ENCODE peak calls at places on chromosomes 3 and 15, in five cellular contexts. G is fibroblast of mammary gland, C is WERI-Rb-1, R is tibial artery, X is left ventricle myocardium inferior. L is an unnamed sample.

GRCh38 chr3:159619341-159619885 is 369.2 kb upstream of the IL12A start:
- DNase-seq in G (peak), C (peak), R (no peak), X (no peak), L (peak)

GRCh38 chr15:100715571-100716455 is 113.4 kb downstream of the ASB7 start:
- DNase-seq in G (no peak), C (no peak), R (no peak), X (no peak), L (no peak)

GRCh38 chr3:128998532-128998931 is 2.6 kb upstream of the EFCC1 start:
- DNase-seq in G (no peak), C (no peak), R (no peak), X (no peak), L (no peak)

GRCh38 chr3:167940241-167940640 is 155.5 kb downstream of the GOLIM4 start:
- DNase-seq in G (peak), C (no peak), R (no peak), X (no peak), L (no peak)

GRCh38 chr3:87437765-87438164 is 161.4 kb upstream of the POU1F1 start:
- DNase-seq in G (no peak), C (no peak), R (no peak), X (no peak), L (peak)

GRCh38 chr15:67174864-67175573 is 79.4 kb downstream of the AAGAB start:
- DNase-seq in G (no peak), C (no peak), R (peak), X (no peak), L (no peak)

GRCh38 chr3:43481325-43481860 is 140.4 kb downstream of the ANO10 start:
- DNase-seq in G (no peak), C (no peak), R (no peak), X (no peak), L (no peak)

GRCh38 chr15:58742424-58743160 is 6.9 kb downstream of the ADAM10 start:
- DNase-seq in G (peak), C (no peak), R (no peak), X (no peak), L (no peak)

GRCh38 chr3:13141183-13141582 is 68.0 kb upstream of the IQSEC1 start:
- DNase-seq in G (no peak), C (no peak), R (peak), X (no peak), L (no peak)

DNA sequence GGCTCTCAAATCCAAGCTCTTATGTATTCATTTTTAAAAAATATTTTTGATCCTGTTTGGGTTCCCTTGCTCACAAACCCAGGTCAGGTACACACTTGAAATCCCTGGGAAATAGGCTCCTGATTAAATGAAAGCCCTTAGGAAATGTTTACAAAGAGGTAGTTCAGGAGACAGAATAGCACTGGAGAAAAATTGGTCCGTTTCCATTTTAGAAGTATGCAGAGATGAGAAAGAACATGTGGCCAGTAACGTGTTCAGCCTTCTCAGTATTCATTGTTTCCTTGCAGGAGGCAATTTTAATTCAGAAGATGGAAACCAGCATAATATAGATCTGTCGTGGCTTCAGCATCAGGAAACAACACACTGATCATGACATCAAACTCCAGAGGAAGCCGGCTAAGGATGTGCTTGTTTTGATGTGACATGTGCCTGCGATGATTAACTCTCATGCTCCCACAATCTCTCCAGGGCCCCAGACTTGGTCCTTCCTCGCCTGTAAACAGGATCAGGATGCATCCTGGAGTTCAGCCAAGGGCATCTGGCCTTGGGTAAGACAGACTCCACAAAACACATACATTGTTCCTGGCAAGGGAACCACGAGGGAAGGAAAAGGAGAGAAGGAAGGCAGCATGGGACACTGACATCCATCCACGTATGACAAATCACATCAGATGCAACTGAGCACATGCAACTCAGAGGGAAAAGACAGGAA is 350.5 kb upstream of the THBS1 start:
- DNase-seq in G (peak), C (no peak), R (no peak), X (no peak), L (no peak)
- TF ChIP-seq CTCF in G (no peak), C (no peak), R (no peak), X (no peak), L (no peak)

GRCh38 chr3:147616998-147617619 is 207.9 kb downstream of the ZIC1 start:
- DNase-seq in G (peak), C (no peak), R (no peak), X (no peak), L (peak)
- TF ChIP-seq CTCF in G (peak), C (no peak), R (no peak), X (peak), L (peak)

GRCh38 chr3:52388348-52388821 is 56.5 kb downstream of the SEMA3G start:
- DNase-seq in G (no peak), C (no peak), R (no peak), X (no peak), L (no peak)
- TF ChIP-seq CTCF in G (no peak), C (peak), R (no peak), X (no peak), L (peak)

DNA sequence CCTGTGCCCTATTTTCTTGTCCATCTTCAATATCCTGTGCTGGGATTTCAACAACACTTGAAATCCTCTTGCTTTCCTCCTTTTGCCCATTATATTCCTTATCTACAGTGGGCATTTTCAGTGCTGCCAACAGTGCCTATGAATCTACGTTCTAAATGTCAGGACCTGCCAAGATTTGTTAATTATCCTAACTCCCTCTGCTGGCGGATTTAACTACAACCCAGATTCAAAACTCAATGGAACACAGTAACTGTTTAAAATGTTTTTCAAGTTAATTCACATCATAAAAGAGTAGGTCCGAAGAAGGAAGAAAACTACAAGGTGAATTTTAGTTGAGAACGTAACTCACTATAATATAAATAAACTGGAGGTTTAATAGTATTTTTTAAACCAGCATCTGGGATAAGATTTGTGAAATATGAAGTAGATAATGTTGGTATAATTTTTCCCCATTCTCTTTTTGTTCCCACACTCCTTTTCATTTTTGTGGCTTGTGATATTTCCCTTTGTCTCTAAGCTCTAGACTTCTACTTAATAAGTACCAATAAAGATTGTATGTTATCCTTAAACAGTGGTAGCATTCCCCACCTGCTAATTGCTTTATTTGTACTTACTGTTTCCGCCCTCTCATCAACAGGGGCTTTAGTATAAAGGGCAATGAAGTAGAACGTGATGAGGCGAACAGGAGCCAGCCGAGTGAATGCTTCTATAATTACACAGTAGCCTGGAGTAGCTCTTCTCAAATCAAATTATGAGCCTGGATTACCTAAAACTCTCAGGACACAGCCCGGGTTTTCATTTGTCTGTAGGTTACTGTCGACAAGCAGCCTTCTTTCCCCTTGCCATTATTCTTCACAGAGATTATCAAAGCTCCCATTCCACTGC is 302.5 kb upstream of the ATP11B start:
- DNase-seq in G (peak), C (no peak), R (no peak), X (no peak), L (no peak)
- TF ChIP-seq CTCF in G (peak), C (no peak), R (no peak), X (peak), L (peak)

GRCh38 chr15:52163321-52164190 is 27.6 kb downstream of the GNB5 start:
- DNase-seq in G (no peak), C (peak), R (no peak), X (no peak), L (no peak)
- TF ChIP-seq CTCF in G (peak), C (peak), R (no peak), X (no peak), L (peak)

GRCh38 chr15:40743921-40744809 is 10.9 kb downstream of the RMDN3 start:
- DNase-seq in G (peak), C (no peak), R (no peak), X (no peak), L (peak)
- TF ChIP-seq CTCF in G (no peak), C (no peak), R (no peak), X (no peak), L (peak)

DNA sequence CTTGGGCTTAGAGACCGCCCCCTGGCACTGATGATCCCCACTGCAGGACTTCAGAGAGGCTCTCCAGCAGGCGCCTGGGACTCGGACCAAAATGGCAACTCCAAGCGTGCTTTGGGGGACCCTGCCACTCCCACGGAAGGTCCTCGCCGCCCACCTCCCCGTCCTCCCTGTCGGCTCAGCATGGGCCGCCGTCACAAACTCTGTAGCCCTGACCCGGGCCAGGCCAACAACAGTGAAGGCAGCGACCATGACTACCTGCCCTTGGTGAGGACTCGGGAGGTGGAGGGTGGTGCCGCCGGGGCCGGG is 7.7 kb downstream of the ALG3 start:
- DNase-seq in G (no peak), C (no peak), R (no peak), X (no peak), L (no peak)
- TF ChIP-seq CTCF in G (no peak), C (no peak), R (no peak), X (no peak), L (no peak)

L was measured in HFFc6.